ENCODE peak calls at places on chromosomes 2 and 18, in four cellular contexts. F, Q, W and G are unnamed samples.

GRCh38 chr18:41771971-41772370 is 183.1 kb upstream of the PIK3C3 start:
- DNase-seq in F (no peak), Q (peak; percentile 7), W (no peak), G (no peak)

GRCh38 chr18:6236258-6236657 is 178.5 kb downstream of the L3MBTL4 start:
- DNase-seq in F (no peak), Q (no peak), W (no peak), G (no peak)

GRCh38 chr2:140580799-140581198 is 1550.0 kb downstream of the LRP1B start:
- DNase-seq in F (no peak), Q (no peak), W (no peak), G (no peak)

GRCh38 chr2:237315881-237316225 is 98.1 kb downstream of the COL6A3 start:
- DNase-seq in F (no peak), Q (peak; percentile 86), W (no peak), G (peak; percentile 23)

GRCh38 chr2:89775885-89776284 is 1084.4 kb downstream of the RPIA start:
- DNase-seq in F (no peak), Q (no peak), W (no peak), G (no peak)

GRCh38 chr2:68088950-68089349 is 26.1 kb upstream of the C1D start:
- DNase-seq in F (no peak), Q (peak; percentile 53), W (no peak), G (no peak)

GRCh38 chr2:233847248-233847898 is 7.0 kb downstream of the HJURP start:
- DNase-seq in F (no peak), Q (no peak), W (peak; percentile 34), G (no peak)

GRCh38 chr2:9739508-9739907 is 103.8 kb upstream of the TAF1B start:
- DNase-seq in F (no peak), Q (no peak), W (no peak), G (no peak)

GRCh38 chr18:27839141-27839540 is 337.8 kb downstream of the CDH2 start:
- DNase-seq in F (no peak), Q (peak; percentile 66), W (no peak), G (peak; percentile 61)

GRCh38 chr2:11333431-11334183 is 10.8 kb downstream of the ROCK2 start:
- DNase-seq in F (no peak), Q (no peak), W (no peak), G (no peak)

GRCh38 chr18:11047156-11047555 is 102.2 kb downstream of the PIEZO2 start:
- DNase-seq in F (no peak), Q (peak; percentile 30), W (no peak), G (peak; percentile 51)

GRCh38 chr2:40746150-40746549 is 294.3 kb upstream of the SLC8A1 start:
- DNase-seq in F (no peak), Q (no peak), W (no peak), G (no peak)

GRCh38 chr18:62458346-62458745 is 64.5 kb upstream of the ZCCHC2 start:
- DNase-seq in F (no peak), Q (no peak), W (no peak), G (no peak)

GRCh38 chr2:185274718-185275484 is 463.7 kb upstream of the FSIP2 start:
- DNase-seq in F (no peak), Q (no peak), W (no peak), G (no peak)

GRCh38 chr2:94982661-94983060 is 42.8 kb upstream of the MAL start:
- DNase-seq in F (no peak), Q (peak; percentile 32), W (no peak), G (no peak)

GRCh38 chr2:239357954-239358754 is 42.7 kb downstream of the HDAC4 start:
- DNase-seq in F (no peak), Q (peak; percentile 12), W (no peak), G (no peak)

GRCh38 chr18:24362757-24363156 is 34.9 kb downstream of the OSBPL1A start:
- DNase-seq in F (no peak), Q (peak; percentile 6), W (peak; percentile 34), G (peak; percentile 76)

GRCh38 chr2:26605195-26605968 is 35.8 kb downstream of the CIB4 start:
- DNase-seq in F (peak; percentile 79), Q (peak; percentile 48), W (peak; percentile 72), G (peak; percentile 89)

GRCh38 chr2:20229322-20230201 is 4.6 kb upstream of the SDC1 start:
- DNase-seq in F (peak; percentile 10), Q (no peak), W (peak; percentile 14), G (no peak)

GRCh38 chr2:2320486-2321249 is 10.4 kb downstream of the MYT1L start:
- DNase-seq in F (no peak), Q (no peak), W (no peak), G (no peak)

GRCh38 chr2:18118703-18119102 is 240.2 kb downstream of the KCNS3 start:
- DNase-seq in F (no peak), Q (peak; percentile 36), W (no peak), G (no peak)

GRCh38 chr2:43611987-43612894 is 16.4 kb upstream of the THADA start:
- DNase-seq in F (peak; percentile 70), Q (peak; percentile 76), W (peak; percentile 84), G (peak; percentile 77)

GRCh38 chr2:30155202-30155601 is 8.4 kb downstream of the YPEL5 start:
- DNase-seq in F (no peak), Q (peak; percentile 46), W (no peak), G (no peak)

GRCh38 chr2:241514986-241515737 is 6.8 kb upstream of the STK25 start:
- DNase-seq in F (no peak), Q (no peak), W (no peak), G (no peak)

GRCh38 chr18:8841781-8842485 is 136.6 kb downstream of the MTCL1 start:
- DNase-seq in F (no peak), Q (peak; percentile 65), W (no peak), G (no peak)

GRCh38 chr18:55458456-55459238 is 129.3 kb downstream of the TCF4 start:
- DNase-seq in F (no peak), Q (no peak), W (no peak), G (no peak)

GRCh38 chr2:12177052-12177994 is 430.9 kb downstream of the LPIN1 start:
- DNase-seq in F (no peak), Q (peak; percentile 76), W (no peak), G (peak; percentile 91)

DNA sequence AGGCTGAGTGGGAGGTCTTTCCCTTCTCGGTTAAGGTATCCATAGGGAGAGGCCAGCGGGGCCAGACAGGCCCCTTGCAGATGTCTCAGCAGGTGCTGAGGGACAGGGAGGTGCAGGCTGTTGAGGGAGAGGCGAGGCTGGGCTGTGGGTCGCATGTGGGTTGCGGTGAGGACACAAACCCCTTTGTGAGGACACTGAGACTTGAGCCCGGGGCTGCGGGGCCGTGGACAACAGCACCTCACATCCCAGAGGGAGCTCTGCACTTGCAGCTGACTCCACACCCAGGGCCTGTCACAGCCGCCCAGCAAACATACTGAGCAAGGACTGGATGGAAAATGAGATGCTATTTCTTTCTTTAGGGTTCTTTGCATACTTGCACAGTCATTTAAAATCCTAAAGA is 95.3 kb upstream of the NFATC1 start:
- DNase-seq in F (no peak), Q (no peak), W (no peak), G (no peak)
- H4K5ac ChIP-seq in F (no peak overlapping the region), Q (no peak overlapping the region), W (no peak overlapping the region), G (no peak overlapping the region)

GRCh38 chr2:129861666-129862288 is 117.7 kb upstream of the RAB6C start:
- DNase-seq in F (no peak), Q (no peak), W (no peak), G (no peak)
- H3K23ac ChIP-seq in F (no peak overlapping the region), Q (no peak overlapping the region), W (no peak overlapping the region), G (no peak overlapping the region)

DNA sequence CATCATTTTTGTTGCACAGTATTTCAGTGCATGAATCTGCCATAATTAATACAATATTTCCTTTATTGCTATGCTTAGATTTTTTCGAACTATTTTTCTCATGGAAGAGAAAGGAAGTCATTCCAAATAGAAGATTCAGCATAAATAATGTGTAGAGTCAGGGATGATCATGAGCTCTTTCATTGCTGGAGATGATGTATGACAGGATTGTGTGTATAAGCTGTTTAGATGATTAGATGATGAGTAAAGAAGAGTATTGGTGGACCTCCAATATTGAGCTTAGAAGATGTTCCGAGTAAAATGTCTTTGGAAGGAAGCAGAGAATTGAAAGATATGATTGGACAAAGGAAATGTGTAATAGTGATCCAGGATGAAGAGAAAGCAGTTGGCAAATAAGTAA is 364.5 kb downstream of the PARD3B start:
- DNase-seq in F (no peak), Q (peak; percentile 79), W (no peak), G (no peak)
- H2BK15ac ChIP-seq in F (no peak overlapping the region), Q (no peak overlapping the region), W (no peak overlapping the region), G (no peak overlapping the region)

DNA sequence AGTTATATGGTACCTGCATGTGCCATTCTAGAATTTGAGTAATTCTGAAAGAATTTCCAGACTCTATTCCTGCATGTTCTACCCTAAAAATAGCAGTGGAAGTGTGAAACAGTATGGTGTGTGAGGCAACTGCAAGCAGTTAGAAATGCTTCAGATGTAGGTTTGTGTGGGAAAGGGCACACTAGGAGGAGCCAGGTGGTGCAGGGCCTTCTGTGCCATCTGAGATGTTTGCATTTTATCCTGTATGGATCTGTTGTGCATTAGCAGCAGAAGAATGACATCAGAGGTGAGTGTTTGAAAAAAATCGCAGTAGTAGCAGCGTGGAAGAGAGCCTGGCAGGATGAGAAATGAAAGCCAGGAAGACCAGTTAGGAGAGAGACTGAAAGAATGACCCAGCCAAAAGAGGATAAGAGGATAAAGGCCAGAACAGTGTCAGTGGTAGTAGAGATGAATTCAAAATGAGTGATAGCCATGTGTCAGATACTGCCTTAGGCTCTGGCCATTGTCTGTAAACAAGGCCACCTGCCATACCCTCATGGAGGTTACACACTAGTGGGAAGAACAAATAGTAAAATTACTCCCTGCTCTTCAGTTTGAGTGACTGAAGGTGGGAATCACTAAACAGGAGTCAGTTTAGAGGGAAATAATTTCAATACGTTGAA is 142.2 kb downstream of the PKP4 start:
- DNase-seq in F (no peak), Q (peak; percentile 20), W (no peak), G (no peak)
- H4K5ac ChIP-seq in F (no peak overlapping the region), Q (no peak overlapping the region), W (no peak overlapping the region), G (no peak overlapping the region)

GRCh38 chr18:57982372-57983021 is 61.5 kb upstream of the NEDD4L start:
- DNase-seq in F (no peak), Q (no peak), W (no peak), G (no peak)

GRCh38 chr18:57981629-57982028 is 62.4 kb upstream of the NEDD4L start:
- DNase-seq in F (no peak), Q (no peak), W (no peak), G (no peak)

GRCh38 chr18:57984490-57985109 is 59.4 kb upstream of the NEDD4L start:
- DNase-seq in F (no peak), Q (no peak), W (no peak), G (no peak)

GRCh38 chr18:57983472-57983871 is 60.6 kb upstream of the NEDD4L start:
- DNase-seq in F (no peak), Q (no peak), W (no peak), G (no peak)

DNA sequence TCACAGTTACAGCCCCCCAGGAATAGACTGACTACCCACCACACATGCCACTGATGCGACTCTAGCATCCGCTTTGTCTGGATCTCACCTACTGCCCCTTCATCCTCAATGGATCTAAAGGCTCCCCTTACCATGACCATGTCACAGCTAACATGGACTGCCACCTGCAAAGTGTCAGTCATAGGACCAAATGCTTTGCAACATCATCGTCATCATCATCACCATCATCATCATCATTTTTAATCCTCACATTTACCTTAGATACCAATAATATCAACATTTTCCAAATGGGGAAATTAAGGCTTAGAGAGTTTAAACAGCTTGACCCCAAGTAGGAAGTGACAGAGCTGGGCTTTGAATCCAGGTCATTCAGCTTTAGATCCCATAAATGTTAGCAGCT is 60.1 kb upstream of the NEDD4L start:
- DNase-seq in F (no peak), Q (no peak), W (no peak), G (no peak)
- H3K23ac ChIP-seq in F (no peak overlapping the region), Q (no peak overlapping the region), W (no peak overlapping the region), G (no peak overlapping the region)

GRCh38 chr2:127092306-127092705 is 14.6 kb downstream of the BIN1 start:
- DNase-seq in F (no peak), Q (no peak), W (no peak), G (no peak)
- H2BK15ac ChIP-seq in F (no peak overlapping the region), Q (no peak overlapping the region), W (peak overlapping the region; percentile 25), G (no peak overlapping the region)